ENCODE peak calls at places on chromosomes 13 and 19, in five cellular contexts. G is GM23248, T is SK-N-SH, D is hepatocyte, K is OCI-LY7. Z is an unnamed sample.

GRCh38 chr13:49374585-49375290 is 69.1 kb downstream of the CAB39L start:
- DNase-seq in G (peak; percentile 88), T (no peak), D (no peak), K (peak; percentile 23), Z (peak; percentile 84)

GRCh38 chr13:107202371-107203023 is 634.6 kb upstream of the ARGLU1 start:
- DNase-seq in G (peak; percentile 76), T (no peak), D (peak; percentile 17), K (no peak), Z (peak; percentile 41)

GRCh38 chr13:53784331-53784730 is 755.7 kb downstream of the OLFM4 start:
- DNase-seq in G (no peak), T (no peak), D (no peak), K (no peak), Z (no peak)

GRCh38 chr19:7869453-7869909 is 4.7 kb downstream of the PRR36 start:
- DNase-seq in G (peak; percentile 67), T (peak; percentile 84), D (peak; percentile 87), K (peak; percentile 75), Z (peak; percentile 80)

GRCh38 chr19:35562336-35562735 is 1.1 kb downstream of the ATP4A start:
- DNase-seq in G (no peak), T (no peak), D (no peak), K (no peak), Z (no peak)

GRCh38 chr19:39428309-39429112 is 7.2 kb downstream of the RPS16 start:
- DNase-seq in G (peak; percentile 85), T (no peak), D (peak; percentile 86), K (no peak), Z (no peak)

GRCh38 chr13:109778102-109778542 is 8.3 kb downstream of the IRS2 start:
- DNase-seq in G (peak; percentile 31), T (no peak), D (peak; percentile 23), K (no peak), Z (peak; percentile 56)

GRCh38 chr19:19262190-19263057 is 10.7 kb downstream of the TM6SF2 start:
- DNase-seq in G (peak; percentile 14), T (peak; percentile 61), D (no peak), K (no peak), Z (no peak)

GRCh38 chr19:16940626-16941025 is 51.8 kb downstream of the F2RL3 start:
- DNase-seq in G (no peak), T (no peak), D (no peak), K (no peak), Z (no peak)

GRCh38 chr19:40286674-40287421 is 1.7 kb upstream of the AKT2 start:
- DNase-seq in G (peak; percentile 32), T (no peak), D (no peak), K (peak; percentile 39), Z (no peak)

GRCh38 chr19:1880611-1881392 is 4.5 kb downstream of the ABHD17A start:
- DNase-seq in G (no peak), T (no peak), D (no peak), K (no peak), Z (no peak)

GRCh38 chr19:4866595-4867424 is 657 bp downstream of the PLIN3 start:
- DNase-seq in G (peak; percentile 85), T (peak; percentile 44), D (peak; percentile 76), K (peak; percentile 63), Z (peak; percentile 42)

GRCh38 chr19:33690461-33691427 is 69.0 kb downstream of the CHST8 start:
- DNase-seq in G (no peak), T (peak; percentile 39), D (no peak), K (no peak), Z (peak; percentile 3)

GRCh38 chr19:55443045-55443823 is at the start of gene SHISA7:
- DNase-seq in G (peak; percentile 30), T (peak; percentile 58), D (no peak), K (no peak), Z (peak; percentile 23)

GRCh38 chr13:100588350-100589177 is at the start of gene GGACT:
- DNase-seq in G (peak; percentile 80), T (peak; percentile 95), D (peak; percentile 87), K (peak; percentile 72), Z (peak; percentile 27)

GRCh38 chr13:84962141-84962750 is 837.0 kb downstream of the SLITRK6 start:
- DNase-seq in G (no peak), T (no peak), D (no peak), K (peak; percentile 75), Z (no peak)

GRCh38 chr13:92460479-92460878 is 766.1 kb upstream of the GPC6 start:
- DNase-seq in G (no peak), T (no peak), D (peak; percentile 6), K (no peak), Z (no peak)

GRCh38 chr13:26517931-26518330 is 39.6 kb upstream of the WASF3 start:
- DNase-seq in G (no peak), T (no peak), D (no peak), K (no peak), Z (no peak)

GRCh38 chr19:46932346-46932745 is 71.5 kb downstream of the ARHGAP35 start:
- DNase-seq in G (peak; percentile 53), T (no peak), D (no peak), K (no peak), Z (peak; percentile 73)

GRCh38 chr13:38350114-38350617 is 515 bp downstream of the UFM1 start:
- DNase-seq in G (peak; percentile 80), T (peak; percentile 41), D (peak; percentile 78), K (peak; percentile 41), Z (peak; percentile 40)

GRCh38 chr13:76711515-76712182 is 174.6 kb downstream of the KCTD12 start:
- DNase-seq in G (peak; percentile 95), T (no peak), D (peak; percentile 61), K (no peak), Z (peak; percentile 46)

GRCh38 chr19:18683955-18684641 is 618 bp downstream of the CRTC1 start:
- DNase-seq in G (no peak), T (no peak), D (no peak), K (no peak), Z (no peak)

GRCh38 chr19:49214701-49215100 is 57.1 kb downstream of the TRPM4 start:
- DNase-seq in G (no peak), T (no peak), D (no peak), K (peak; percentile 78), Z (no peak)

GRCh38 chr13:38166121-38166520 is 183.5 kb upstream of the UFM1 start:
- DNase-seq in G (peak; percentile 17), T (no peak), D (no peak), K (no peak), Z (no peak)

GRCh38 chr19:33124207-33125098 is 7.5 kb upstream of the WDR88 start:
- DNase-seq in G (no peak), T (peak; percentile 49), D (no peak), K (no peak), Z (no peak)

GRCh38 chr13:100534911-100535310 is 53.7 kb downstream of the GGACT start:
- DNase-seq in G (no peak), T (no peak), D (no peak), K (no peak), Z (no peak)

GRCh38 chr13:43171489-43171888 is 148.1 kb downstream of the DNAJC15 start:
- DNase-seq in G (no peak), T (no peak), D (no peak), K (no peak), Z (no peak)

DNA sequence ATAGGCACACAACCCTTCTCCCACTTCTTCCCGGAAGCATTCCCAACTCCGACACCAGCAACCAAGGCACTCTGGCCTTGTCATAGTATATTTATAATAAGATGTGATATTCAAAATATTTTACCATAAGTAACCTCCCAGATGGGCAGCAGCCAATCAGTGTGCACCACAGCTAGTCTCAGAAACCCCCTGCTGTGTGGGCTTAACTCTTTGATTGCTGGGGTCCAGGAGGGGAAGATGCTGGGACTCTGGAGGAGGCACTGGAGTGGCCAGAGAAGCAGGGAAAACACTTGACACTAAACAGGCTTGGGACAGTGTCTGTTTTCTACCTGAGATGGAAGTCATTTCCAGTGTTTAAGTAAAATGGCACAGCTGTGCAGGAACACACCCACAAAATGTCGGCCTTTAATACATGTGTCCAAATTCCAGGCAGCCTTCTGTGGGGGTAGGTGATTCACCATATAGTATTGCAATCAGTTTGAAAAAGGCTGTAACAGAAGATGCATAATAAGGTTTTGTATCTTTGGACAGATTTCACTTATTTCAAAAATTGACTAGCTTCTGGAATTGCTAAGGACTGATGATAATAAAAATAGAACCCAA is 100.7 kb downstream of the MBNL2 start:
- DNase-seq in G (peak; percentile 59), T (no peak), D (no peak), K (no peak), Z (no peak)
- H3K4me2 ChIP-seq in G (peak overlapping the region; percentile 44), T (peak overlapping the region; percentile 6), D (no peak overlapping the region), K (no peak overlapping the region), Z (no peak overlapping the region)

GRCh38 chr13:32031815-32032345 is 306 bp downstream of the FRY start:
- DNase-seq in G (no peak), T (peak; percentile 24), D (no peak), K (no peak), Z (no peak)
- H3K36me3 ChIP-seq in G (no peaks in the 10 kb centered on the region), T (no peaks in the 10 kb centered on the region), D (no peaks in the 10 kb centered on the region), K (no peaks in the 10 kb centered on the region), Z (no peaks in the 10 kb centered on the region)

GRCh38 chr13:61778531-61778930 is 362.9 kb upstream of the PCDH20 start:
- DNase-seq in G (no peak), T (no peak), D (no peak), K (no peak), Z (no peak)

GRCh38 chr13:61777281-61777680 is 361.6 kb upstream of the PCDH20 start:
- DNase-seq in G (no peak), T (peak; percentile 22), D (no peak), K (no peak), Z (no peak)

GRCh38 chr13:61774903-61775302 is 359.3 kb upstream of the PCDH20 start:
- DNase-seq in G (no peak), T (no peak), D (no peak), K (no peak), Z (no peak)

GRCh38 chr13:61777902-61778301 is 362.3 kb upstream of the PCDH20 start:
- DNase-seq in G (no peak), T (no peak), D (no peak), K (no peak), Z (no peak)

GRCh38 chr13:61779456-61779855 is 363.8 kb upstream of the PCDH20 start:
- DNase-seq in G (no peak), T (no peak), D (no peak), K (no peak), Z (no peak)
- TF ChIP-seq EZH2phosphoT487 in G (no peak), T (no peak), D (no peak), K (no peak), Z (no peak)

GRCh38 chr19:54245936-54246335 is 3.3 kb upstream of the LILRA6 start:
- DNase-seq in G (no peak), T (no peak), D (no peak), K (no peak), Z (no peak)
- H3K4me2 ChIP-seq in G (no peak overlapping the region), T (no peak overlapping the region), D (no peak overlapping the region), K (no peak overlapping the region), Z (no peak overlapping the region)

GRCh38 chr19:44496711-44497110 is 3.6 kb downstream of the ZNF180 start:
- DNase-seq in G (no peak), T (no peak), D (no peak), K (no peak), Z (no peak)
- H3K36me3 ChIP-seq in G (peaks cover 39% of the 10 kb centered on the region), T (peaks cover 44% of the 10 kb centered on the region), D (peaks cover 9% of the 10 kb centered on the region), K (peaks cover 76% of the 10 kb centered on the region), Z (peaks cover 74% of the 10 kb centered on the region)

GRCh38 chr19:14520543-14520942 is 2.3 kb upstream of the DNAJB1 start:
- DNase-seq in G (no peak), T (no peak), D (no peak), K (no peak), Z (no peak)

GRCh38 chr19:14519860-14520407 is 1.7 kb upstream of the DNAJB1 start:
- DNase-seq in G (peak; percentile 87), T (no peak), D (no peak), K (no peak), Z (peak; percentile 98)

GRCh38 chr19:14517446-14517839 is 754 bp downstream of the DNAJB1 start:
- DNase-seq in G (peak; percentile 79), T (no peak), D (no peak), K (no peak), Z (no peak)

GRCh38 chr19:14517840-14518505 is at the start of gene DNAJB1:
- DNase-seq in G (peak; percentile 92), T (peak; percentile 94), D (peak; percentile 92), K (peak; percentile 77), Z (peak; percentile 76)

GRCh38 chr19:14519245-14519859 is 1.2 kb upstream of the DNAJB1 start:
- DNase-seq in G (no peak), T (no peak), D (no peak), K (no peak), Z (no peak)
- TF ChIP-seq EZH2phosphoT487 in G (no peak), T (no peak), D (no peak), K (no peak), Z (no peak)

Z was measured in PC-3.